ENCODE peak calls at places on chromosomes 7 and 10, in seven cellular contexts. S, K, X, R, D, M and U are unnamed samples.

GRCh38 chr10:22479419-22479818 is 134.1 kb downstream of the SPAG6 start:
- DNase-seq in X (no peak), K (no peak), M (no peak), S (no peak), D (no peak), R (peak; percentile 34), U (no peak)

GRCh38 chr10:15863733-15864132 is 3.4 kb upstream of the MINDY3 start:
- DNase-seq in D (no peak), K (no peak), M (no peak), R (no peak), S (no peak), X (no peak), U (no peak)

GRCh38 chr10:101236376-101237079 is 7.3 kb upstream of the LBX1 start:
- DNase-seq in K (no peak), R (no peak), X (no peak), S (no peak), D (no peak), M (no peak), U (no peak)

GRCh38 chr10:50275650-50276235 is 24.4 kb upstream of the ASAH2 start:
- DNase-seq in D (peak; percentile 27), M (peak; percentile 14), K (peak; percentile 24), S (peak; percentile 31), X (peak; percentile 68), R (peak; percentile 20), U (peak; percentile 61)

GRCh38 chr7:142483659-142484317 is 225.9 kb upstream of the PRSS58 start:
- DNase-seq in X (no peak), R (no peak), M (no peak), S (no peak), K (no peak), D (no peak), U (no peak)

GRCh38 chr10:82572686-82573226 is 697.8 kb downstream of the NRG3 start:
- DNase-seq in R (no peak), X (no peak), M (peak; percentile 8), K (no peak), D (no peak), S (no peak), U (no peak)

GRCh38 chr7:119197872-119198527 is 973.5 kb downstream of the ANKRD7 start:
- DNase-seq in R (no peak), S (no peak), X (peak; percentile 85), M (peak; percentile 18), K (no peak), D (no peak), U (peak; percentile 78)

GRCh38 chr10:44323838-44324237 is 61.1 kb downstream of the CXCL12 start:
- DNase-seq in S (no peak), R (no peak), M (no peak), D (no peak), K (no peak), X (no peak), U (no peak)

GRCh38 chr10:48594371-48594770 is 10.5 kb downstream of the ARHGAP22 start:
- DNase-seq in X (no peak), R (no peak), K (no peak), M (no peak), S (no peak), D (no peak), U (no peak)

GRCh38 chr7:108057951-108058391 is 55.0 kb upstream of the LAMB1 start:
- DNase-seq in R (no peak), S (no peak), M (no peak), D (no peak), K (no peak), X (no peak), U (no peak)

GRCh38 chr10:116848032-116848911 is 1.0 kb upstream of the ENO4 start:
- DNase-seq in R (no peak), X (no peak), M (no peak), S (no peak), D (no peak), K (no peak), U (peak; percentile 53)

GRCh38 chr10:127309609-127310008 is 113.2 kb upstream of the INSYN2A start:
- DNase-seq in R (no peak), M (no peak), K (no peak), D (no peak), X (no peak), S (no peak), U (no peak)

GRCh38 chr10:119522747-119523426 is 19.6 kb downstream of the RGS10 start:
- DNase-seq in R (no peak), M (no peak), X (no peak), S (peak; percentile 96), D (no peak), K (no peak), U (no peak)

GRCh38 chr7:139541600-139542307 is 18.3 kb downstream of the CLEC2L start:
- DNase-seq in S (no peak), K (no peak), R (no peak), M (peak; percentile 21), D (no peak), X (no peak), U (no peak)
- H3K27ac ChIP-seq in S (no peak overlapping the region), K (no peak overlapping the region), R (no peak overlapping the region), M (no peak overlapping the region), D (no peak overlapping the region), X (no peak overlapping the region), U (no peak overlapping the region)

GRCh38 chr7:88787777-88788176 is 7.8 kb downstream of the TEX47 start:
- DNase-seq in X (no peak), K (no peak), D (no peak), M (no peak), R (no peak), S (no peak), U (no peak)
- H3K27me3 ChIP-seq in X (no peaks in the 10 kb centered on the region), K (no peaks in the 10 kb centered on the region), D (no peaks in the 10 kb centered on the region), M (no peaks in the 10 kb centered on the region), R (no peaks in the 10 kb centered on the region), S (no peaks in the 10 kb centered on the region), U (no peaks in the 10 kb centered on the region)

DNA sequence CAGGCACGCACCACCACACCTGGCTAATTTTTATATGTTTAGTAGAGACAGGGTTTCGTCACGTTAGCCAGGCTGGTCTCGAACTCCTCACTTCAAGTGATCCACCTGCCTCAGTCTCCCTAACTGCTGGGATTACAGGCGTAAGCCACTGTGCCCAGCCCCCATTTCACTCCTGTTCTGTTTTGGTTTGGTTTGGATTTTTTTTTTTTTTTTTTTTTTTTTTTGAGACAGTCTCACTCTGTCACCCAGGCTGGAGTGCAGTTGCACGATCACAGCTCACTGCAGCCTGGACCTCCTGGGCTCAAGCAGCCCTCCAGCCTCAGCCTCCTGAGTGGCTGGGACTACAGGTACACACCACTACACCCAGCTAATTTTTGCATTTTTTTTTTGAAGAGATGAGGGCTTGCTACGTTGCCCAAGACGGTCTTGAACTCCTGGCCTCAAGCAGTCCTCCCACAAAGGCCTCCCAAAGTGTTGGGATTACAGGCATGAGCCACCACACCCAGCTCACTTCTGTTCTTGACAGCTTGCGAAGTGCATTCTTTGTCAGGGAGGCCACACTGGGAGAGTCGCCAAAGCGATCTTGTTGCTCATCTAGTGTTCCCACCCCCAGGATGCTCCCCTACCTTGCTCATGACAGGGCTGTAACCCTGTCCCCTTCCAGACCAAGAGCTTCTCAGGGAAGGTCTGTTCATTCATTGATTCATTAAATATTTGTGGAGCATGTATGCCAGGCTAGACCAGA is 229.1 kb downstream of the CUX1 start:
- DNase-seq in D (no peak), R (no peak), X (no peak), S (no peak), M (no peak), K (no peak), U (no peak)
- H3K27ac ChIP-seq in D (no peak overlapping the region), R (no peak overlapping the region), X (no peak overlapping the region), S (no peak overlapping the region), M (no peak overlapping the region), K (no peak overlapping the region), U (no peak overlapping the region)

DNA sequence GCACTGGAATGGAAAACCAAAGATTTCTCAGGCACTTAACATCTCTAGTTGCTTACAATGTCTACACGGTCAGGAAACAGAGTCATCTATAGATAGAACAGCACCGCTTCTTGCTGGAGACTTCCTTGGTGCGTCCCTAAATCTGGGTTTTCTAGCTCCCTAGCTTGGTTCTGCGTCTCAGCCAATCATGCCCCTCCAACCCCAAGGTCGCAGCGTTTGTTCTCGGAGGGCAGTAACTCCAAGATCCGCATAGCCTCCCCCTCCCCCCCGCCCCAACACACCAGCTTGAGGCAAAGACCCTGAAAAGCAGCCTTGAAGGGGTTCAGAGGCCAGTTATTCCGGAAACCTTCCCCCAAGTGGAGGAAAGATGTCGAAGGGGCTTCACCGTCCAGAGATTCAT is 7.7 kb downstream of the DLX6 start:
- DNase-seq in D (no peak), R (no peak), S (no peak), X (no peak), M (peak; percentile 20), K (no peak), U (no peak)
- H3K27me3 ChIP-seq in D (no peaks in the 10 kb centered on the region), R (peaks cover 100% of the 10 kb centered on the region), S (peaks cover 64% of the 10 kb centered on the region), X (peaks cover 98% of the 10 kb centered on the region), M (peaks cover 94% of the 10 kb centered on the region), K (peaks cover 100% of the 10 kb centered on the region), U (no peaks in the 10 kb centered on the region)

GRCh38 chr7:68015098-68015497 is 1018.5 kb downstream of the TYW1 start:
- DNase-seq in R (no peak), K (no peak), S (no peak), M (no peak), D (no peak), X (no peak), U (no peak)
- H3K27ac ChIP-seq in R (no peak overlapping the region), K (no peak overlapping the region), S (no peak overlapping the region), M (no peak overlapping the region), D (no peak overlapping the region), X (no peak overlapping the region), U (no peak overlapping the region)

DNA sequence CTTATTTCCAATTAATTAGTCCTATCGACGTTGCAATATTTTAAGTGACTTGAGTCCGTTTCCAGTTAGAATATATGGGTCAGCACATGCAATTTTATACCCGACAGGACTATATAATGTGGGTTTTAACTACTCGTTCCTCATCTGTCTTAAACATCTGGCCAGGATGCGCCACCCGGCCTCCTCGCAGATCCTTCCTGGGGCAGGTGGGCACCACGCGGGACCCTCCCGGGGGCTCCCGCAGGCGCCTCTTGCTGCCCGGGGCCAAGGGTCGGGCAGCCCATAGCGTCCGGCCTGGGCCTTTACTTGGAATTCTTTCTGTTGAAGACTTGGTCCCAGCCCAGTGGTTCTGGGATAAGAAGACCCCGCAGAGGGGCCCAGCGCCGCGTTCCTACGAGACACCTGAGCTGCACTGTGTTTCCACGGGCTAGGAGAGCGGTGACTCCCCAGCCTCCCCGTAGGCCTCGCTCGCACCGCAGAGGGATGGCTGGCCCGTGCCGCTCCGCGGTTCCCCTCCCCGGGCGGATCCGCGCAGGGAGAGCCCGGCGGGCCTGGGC is 10.1 kb upstream of the MNX1 start:
- DNase-seq in M (no peak), K (no peak), D (no peak), R (no peak), X (peak; percentile 5), S (no peak), U (no peak)
- H3K27me3 ChIP-seq in M (peaks cover 95% of the 10 kb centered on the region), K (peaks cover 97% of the 10 kb centered on the region), D (no peaks in the 10 kb centered on the region), R (peaks cover 100% of the 10 kb centered on the region), X (peaks cover 100% of the 10 kb centered on the region), S (peaks cover 45% of the 10 kb centered on the region), U (no peaks in the 10 kb centered on the region)